ENCODE peak calls at places on chromosomes 13 and 19, in four cellular contexts. I is heart left ventricle; T is ovary; A is stimulated activated CD8-positive, alpha-beta memory T cell treated with anti-CD3 and anti-CD28 coated beads, Interleukin-2, amount 100 ng/mL, for 1 hour. G is an unnamed sample.

GRCh38 chr19:34120846-34121639 is 51.3 kb upstream of the LSM14A start:
- DNase-seq in I (no peak), T (no peak), A (peak), G (no peak)

GRCh38 chr13:34749046-34749445 is 193.0 kb upstream of the NBEA start:
- DNase-seq in I (no peak), T (no peak), A (no peak), G (no peak)

GRCh38 chr13:54486421-54487166 is 1458.0 kb downstream of the OLFM4 start:
- DNase-seq in I (no peak), T (no peak), A (no peak), G (no peak)

GRCh38 chr13:24293761-24294160 is 15.6 kb upstream of the C1QTNF9 start:
- DNase-seq in I (no peak), T (no peak), A (no peak), G (no peak)

GRCh38 chr13:74904547-74904946 is 577.4 kb downstream of the TBC1D4 start:
- DNase-seq in I (no peak), T (no peak), A (no peak), G (no peak)

GRCh38 chr13:102839462-102839861 is 6.4 kb upstream of the ERCC5 start:
- DNase-seq in I (no peak), T (no peak), A (no peak), G (no peak)

GRCh38 chr19:1266116-1266817 is 2.9 kb upstream of the CIRBP start:
- DNase-seq in I (peak), T (peak), A (peak), G (peak)

GRCh38 chr13:114132419-114133121 is at the start of gene RASA3:
- DNase-seq in I (peak), T (peak), A (no peak), G (peak)

GRCh38 chr19:12647490-12648071 is 19.0 kb downstream of the MAN2B1 start:
- DNase-seq in I (no peak), T (peak), A (no peak), G (peak)

GRCh38 chr13:90591260-90591926 is 756.1 kb upstream of the MIR17HG start:
- DNase-seq in I (no peak), T (no peak), A (no peak), G (no peak)

GRCh38 chr19:14495678-14496028 is 274 bp downstream of the GIPC1 start:
- DNase-seq in I (no peak), T (no peak), A (no peak), G (no peak)

GRCh38 chr13:80444240-80445015 is 103.5 kb upstream of the SPRY2 start:
- DNase-seq in I (no peak), T (no peak), A (no peak), G (no peak)

GRCh38 chr19:530133-531008 is 1.2 kb upstream of the CDC34 start:
- DNase-seq in I (no peak), T (peak), A (no peak), G (no peak)

GRCh38 chr19:54266133-54266532 is 9.1 kb upstream of the LILRB5 start:
- DNase-seq in I (peak), T (peak), A (peak), G (no peak)

GRCh38 chr13:90485441-90485840 is 862.0 kb upstream of the MIR17HG start:
- DNase-seq in I (no peak), T (no peak), A (no peak), G (no peak)

GRCh38 chr13:95039415-95039814 is 261.8 kb downstream of the ABCC4 start:
- DNase-seq in I (no peak), T (no peak), A (no peak), G (no peak)

GRCh38 chr13:94249512-94249911 is 230.0 kb downstream of the DCT start:
- DNase-seq in I (no peak), T (no peak), A (no peak), G (no peak)

GRCh38 chr13:26502826-26503225 is 54.7 kb upstream of the WASF3 start:
- DNase-seq in I (no peak), T (no peak), A (no peak), G (peak)

GRCh38 chr13:97253581-97254293 is 31.6 kb downstream of the MBNL2 start:
- DNase-seq in I (no peak), T (no peak), A (no peak), G (no peak)

GRCh38 chr19:47363758-47364529 is 14.8 kb downstream of the DHX34 start:
- DNase-seq in I (no peak), T (no peak), A (no peak), G (no peak)

GRCh38 chr13:87998081-87998480 is 326.9 kb downstream of the SLITRK5 start:
- DNase-seq in I (no peak), T (no peak), A (no peak), G (no peak)

GRCh38 chr13:19818223-19818842 is 35.6 kb upstream of the PSPC1 start:
- DNase-seq in I (peak), T (no peak), A (no peak), G (peak)

GRCh38 chr19:16381756-16382401 is 57.3 kb downstream of the KLF2 start:
- DNase-seq in I (peak), T (peak), A (no peak), G (peak)

GRCh38 chr13:110818747-110819146 is 96.1 kb downstream of the ANKRD10 start:
- DNase-seq in I (no peak), T (no peak), A (no peak), G (no peak)

GRCh38 chr13:51801631-51802099 is 2.3 kb downstream of the DHRS12 start:
- DNase-seq in I (peak), T (peak), A (no peak), G (peak)

GRCh38 chr19:48624791-48625723 is 5.8 kb downstream of the SPHK2 start:
- DNase-seq in I (no peak), T (peak), A (no peak), G (peak)

GRCh38 chr13:106630650-106631049 is 62.7 kb upstream of the ARGLU1 start:
- DNase-seq in I (no peak), T (no peak), A (no peak), G (no peak)

GRCh38 chr13:89925107-89925506 is 1422.4 kb upstream of the MIR17HG start:
- DNase-seq in I (no peak), T (no peak), A (no peak), G (no peak)

GRCh38 chr19:48029431-48029830 is 14.4 kb downstream of the CABP5 start:
- DNase-seq in I (no peak), T (no peak), A (no peak), G (no peak)

G was measured in psoas muscle.